ENCODE peak calls at places on chromosomes 13 and 19, in ten cellular contexts. V is stimulated activated CD4-positive, alpha-beta T cell treated with anti-CD3 and anti-CD28 coated beads, Interleukin-1b, Interleukin-23, amount 100 ng/mL, for 1 hour; U is stimulated activated naive CD4-positive, alpha-beta T cell; G is natural killer cell treated with Interleukin-12 subunit alpha and Interleukin-12 subunit beta and Interleukin-15 and Interleukin-18, amount 100 ng/mL, for 72 hours; N is activated T-cell treated with anti-CD3 and anti-CD28 coated beads, Interleukin-2, amount 50 U/mL, for 4 hours; X is stimulated activated CD8-positive, alpha-beta memory T cell treated with anti-CD3 and anti-CD28 coated beads, Interleukin-4, amount 100 ng/mL, for 1 hour; Q is HCT116; K is AG08396; R is GF-D8; O is substantia nigra. H is an unnamed sample.

GRCh38 chr19:35041548-35042055 is at the start of gene HPN:
- DNase-seq in V (no peak), U (no peak), G (no peak), N (no peak), X (no peak), Q (no peak), K (no peak), R (no peak), O (no peak), H (no peak)

GRCh38 chr19:31263317-31263716 is 85.9 kb downstream of the TSHZ3 start:
- DNase-seq in V (no peak), U (no peak), G (no peak), N (no peak), X (no peak), Q (no peak), K (no peak), R (no peak), O (no peak), H (no peak)

GRCh38 chr13:105213512-105213911 is 1322.0 kb downstream of the EFNB2 start:
- DNase-seq in V (no peak), U (no peak), G (no peak), N (no peak), X (no peak), Q (no peak), K (no peak), R (no peak), O (no peak), H (no peak)

GRCh38 chr13:99986751-99987150 is 5.2 kb downstream of the ZIC2 start:
- DNase-seq in V (no peak), U (no peak), G (no peak), N (no peak), X (no peak), Q (no peak), K (no peak), R (no peak), O (peak; percentile 16), H (no peak)

GRCh38 chr19:47713046-47714021 is at the start of gene EHD2:
- DNase-seq in V (peak; percentile 33), U (peak; percentile 22), G (no peak), N (peak; percentile 32), X (no peak), Q (no peak), K (peak; percentile 91), R (no peak), O (peak; percentile 55), H (no peak)

GRCh38 chr19:53136432-53136831 is 3.7 kb upstream of the ZNF415 start:
- DNase-seq in V (no peak), U (no peak), G (no peak), N (no peak), X (no peak), Q (no peak), K (no peak), R (no peak), O (no peak), H (no peak)

GRCh38 chr19:17454579-17454978 is 6.1 kb upstream of the TMEM221 start:
- DNase-seq in V (no peak), U (no peak), G (no peak), N (no peak), X (no peak), Q (no peak), K (no peak), R (no peak), O (no peak), H (no peak)

GRCh38 chr19:49790866-49791265 is 22.2 kb downstream of the FUZ start:
- DNase-seq in V (no peak), U (no peak), G (no peak), N (no peak), X (no peak), Q (no peak), K (peak; percentile 52), R (no peak), O (no peak), H (no peak)

GRCh38 chr19:18377026-18377425 is 8.9 kb upstream of the GDF15 start:
- DNase-seq in V (no peak), U (no peak), G (no peak), N (no peak), X (no peak), Q (no peak), K (no peak), R (no peak), O (no peak), H (no peak)

GRCh38 chr19:7480222-7480974 is 8.4 kb downstream of the PEX11G start:
- DNase-seq in V (no peak), U (no peak), G (no peak), N (no peak), X (no peak), Q (no peak), K (no peak), R (no peak), O (no peak), H (no peak)

GRCh38 chr19:35206379-35206778 is 22.2 kb downstream of the FAM187B start:
- DNase-seq in V (no peak), U (peak; percentile 17), G (no peak), N (peak; percentile 39), X (no peak), Q (no peak), K (no peak), R (peak; percentile 70), O (no peak), H (no peak)

GRCh38 chr19:4541114-4541805 is 1.4 kb upstream of the LRG1 start:
- DNase-seq in V (no peak), U (no peak), G (no peak), N (no peak), X (no peak), Q (no peak), K (no peak), R (peak; percentile 88), O (no peak), H (no peak)

GRCh38 chr19:38544569-38545315 is 73.0 kb downstream of the MAP4K1 start:
- DNase-seq in V (no peak), U (no peak), G (no peak), N (no peak), X (no peak), Q (peak; percentile 56), K (no peak), R (peak; percentile 59), O (no peak), H (peak; percentile 37)

H was measured in NCI-H1436 treated with DMSO at 0.1 percent for 48 hours.